ENCODE peak calls at places on chromosome 5, in six cellular contexts. J is IMR-90, O is GM12892, Q is gastrocnemius medialis, N is A549, I is body of pancreas. S is an unnamed sample.

GRCh38 chr5:129767927-129768380 is 20.1 kb downstream of the MINAR2 start:
- DNase-seq in I (peak), Q (peak), J (peak), O (peak), N (peak), S (peak)

GRCh38 chr5:88551724-88552345 is 283.2 kb upstream of the TMEM161B start:
- DNase-seq in J (no peak), N (no peak), Q (no peak), I (no peak), O (no peak), S (no peak)

GRCh38 chr5:39539470-39539869 is 114.7 kb upstream of the DAB2 start:
- DNase-seq in J (no peak), I (no peak), N (no peak), Q (no peak), O (no peak), S (no peak)

GRCh38 chr5:157544623-157544989 is 31.0 kb downstream of the ADAM19 start:
- DNase-seq in N (no peak), O (no peak), Q (no peak), I (no peak), J (no peak), S (no peak)

GRCh38 chr5:179616002-179616594 is 7.4 kb downstream of the HNRNPH1 start:
- DNase-seq in I (no peak), O (no peak), N (no peak), Q (no peak), J (no peak), S (no peak)

GRCh38 chr5:123389794-123390193 is 33.4 kb downstream of the CEP120 start:
- DNase-seq in O (no peak), I (no peak), Q (no peak), J (no peak), N (no peak), S (no peak)

GRCh38 chr5:1118231-1118698 is 6.4 kb upstream of the SLC12A7 start:
- DNase-seq in N (no peak), Q (no peak), O (no peak), J (peak), I (peak), S (no peak)

GRCh38 chr5:3058930-3059329 is 307.5 kb upstream of the IRX2 start:
- DNase-seq in Q (no peak), O (no peak), N (no peak), I (no peak), J (no peak), S (no peak)

GRCh38 chr5:175475248-175475647 is 3.1 kb upstream of the SFXN1 start:
- DNase-seq in I (no peak), J (no peak), O (no peak), N (no peak), Q (no peak), S (no peak)

GRCh38 chr5:157266286-157267007 is 524 bp downstream of the CYFIP2 start:
- DNase-seq in O (peak), J (no peak), I (peak), Q (no peak), N (no peak), S (no peak)

GRCh38 chr5:5751987-5752386 is 329.5 kb downstream of the ICE1 start:
- DNase-seq in N (no peak), I (no peak), J (no peak), Q (no peak), O (no peak), S (no peak)

GRCh38 chr5:180323929-180324632 is 29.1 kb downstream of the GFPT2 start:
- DNase-seq in O (no peak), N (peak), Q (no peak), J (peak), I (no peak), S (no peak)

GRCh38 chr5:31990296-31990695 is 183.8 kb downstream of the GOLPH3 start:
- DNase-seq in O (no peak), I (no peak), Q (no peak), J (no peak), N (no peak), S (no peak)

GRCh38 chr5:58077387-58077786 is 382.5 kb downstream of the PLK2 start:
- DNase-seq in N (no peak), J (no peak), I (no peak), O (no peak), Q (no peak), S (no peak)

GRCh38 chr5:102792705-102793104 is 37.6 kb downstream of the PAM start:
- DNase-seq in O (no peak), J (no peak), N (peak), Q (no peak), I (no peak), S (no peak)

GRCh38 chr5:41457942-41458341 is 52.5 kb downstream of the PLCXD3 start:
- DNase-seq in N (no peak), Q (no peak), I (no peak), O (no peak), J (no peak), S (no peak)
- TF ChIP-seq POLR2A in N (no peak), Q (no peak), I (no peak), O (no peak), J (no peak), S (no peak)

GRCh38 chr5:14144586-14145355 is 1.6 kb downstream of the TRIO start:
- DNase-seq in Q (peak), I (peak), N (peak), O (peak), J (peak), S (no peak)
- TF ChIP-seq POLR2A in Q (peak), I (peak), N (no peak), O (peak), J (peak), S (peak)

DNA sequence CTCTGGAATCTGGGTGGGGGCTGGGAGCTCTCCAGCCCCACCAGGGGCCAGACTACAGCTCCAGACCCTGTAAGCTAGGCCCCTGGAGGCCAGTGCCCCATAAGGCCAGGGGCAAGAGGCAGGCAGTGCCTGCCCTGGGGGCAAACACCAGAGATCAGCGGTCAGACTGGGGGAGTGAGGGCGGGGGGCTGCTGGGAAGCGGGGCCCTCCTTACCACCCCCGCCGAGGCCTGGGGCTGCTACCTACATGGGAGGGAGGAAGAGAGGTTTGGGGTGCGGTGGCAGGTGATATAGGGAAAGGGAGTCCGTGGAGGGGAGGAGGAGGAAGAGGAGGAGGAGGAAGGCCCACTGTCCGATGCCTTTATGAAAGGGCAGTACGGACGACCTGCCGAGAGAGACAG is 12.7 kb downstream of the PRR7 start:
- DNase-seq in O (no peak), Q (no peak), N (no peak), J (no peak), I (no peak), S (no peak)
- TF ChIP-seq POLR2A in O (no peak), Q (no peak), N (no peak), J (no peak), I (no peak), S (no peak)

DNA sequence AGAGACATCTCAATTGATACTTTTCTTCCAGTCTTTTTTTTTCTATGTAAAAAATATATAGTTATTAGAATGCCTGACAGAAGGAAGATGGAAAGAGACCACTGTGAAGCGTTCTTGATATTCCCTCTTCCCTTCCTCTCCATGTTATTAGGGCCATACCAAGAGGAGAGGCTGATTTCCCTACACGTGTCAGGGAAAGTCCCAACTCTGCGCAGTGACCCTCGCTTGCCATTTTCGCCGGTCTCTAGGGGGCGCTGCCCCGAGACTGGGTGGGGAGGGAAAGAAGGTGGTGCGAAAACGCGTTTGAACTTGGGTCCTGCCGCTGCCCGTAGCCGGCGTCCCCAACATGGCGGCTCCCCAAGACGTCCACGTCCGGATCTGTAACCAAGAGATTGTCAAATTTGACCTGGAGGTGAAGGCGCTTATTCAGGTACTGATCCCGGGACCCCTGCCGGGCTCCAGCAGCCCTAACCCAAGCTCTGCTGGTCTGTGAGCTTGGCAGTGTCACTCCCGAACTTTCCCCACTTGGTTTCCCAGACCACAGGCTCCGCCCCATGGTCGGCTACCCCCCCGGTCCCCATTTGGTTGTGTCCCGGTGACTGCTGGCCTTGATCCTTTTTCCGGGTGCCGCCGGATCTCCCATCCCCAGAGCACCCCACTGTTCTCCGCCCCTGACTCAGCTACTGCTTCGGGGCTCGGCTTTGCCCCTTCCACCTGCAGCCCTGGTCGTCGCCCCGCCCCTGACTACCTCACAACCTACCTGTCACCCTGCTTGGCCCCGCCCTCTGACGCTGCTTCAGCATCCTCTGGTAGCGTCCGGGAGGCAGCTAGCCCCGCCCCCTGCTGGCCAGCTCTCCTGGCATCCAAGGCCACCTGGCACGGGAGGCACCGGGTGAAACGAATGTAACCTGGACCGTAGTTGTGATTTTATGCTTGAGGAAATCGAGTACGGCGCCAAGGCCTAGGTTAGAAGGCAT is at the start of gene BNIP1:
- DNase-seq in N (peak), J (peak), Q (peak), I (peak), O (peak), S (peak)
- TF ChIP-seq POLR2A in N (peak), J (peak), Q (peak), I (peak), O (peak), S (peak)

GRCh38 chr5:177399903-177400868 is at the start of gene PFN3:
- DNase-seq in O (no peak), I (no peak), N (no peak), Q (no peak), J (peak), S (no peak)
- TF ChIP-seq POLR2A in O (no peak), I (no peak), N (no peak), Q (no peak), J (no peak), S (no peak)

GRCh38 chr5:111758284-111758628 is 1.3 kb upstream of the NREP start:
- DNase-seq in J (no peak), O (no peak), N (no peak), Q (no peak), I (no peak), S (no peak)

GRCh38 chr5:111756701-111757581 is at the start of gene NREP:
- DNase-seq in I (peak), J (peak), N (peak), Q (peak), O (no peak), S (peak)

GRCh38 chr5:111755942-111756353 is 1.0 kb downstream of the NREP start:
- DNase-seq in J (peak), O (no peak), Q (no peak), I (no peak), N (no peak), S (no peak)

GRCh38 chr5:111755264-111755941 is 1.6 kb downstream of the NREP start:
- DNase-seq in I (no peak), Q (no peak), J (no peak), N (no peak), O (no peak), S (no peak)

DNA sequence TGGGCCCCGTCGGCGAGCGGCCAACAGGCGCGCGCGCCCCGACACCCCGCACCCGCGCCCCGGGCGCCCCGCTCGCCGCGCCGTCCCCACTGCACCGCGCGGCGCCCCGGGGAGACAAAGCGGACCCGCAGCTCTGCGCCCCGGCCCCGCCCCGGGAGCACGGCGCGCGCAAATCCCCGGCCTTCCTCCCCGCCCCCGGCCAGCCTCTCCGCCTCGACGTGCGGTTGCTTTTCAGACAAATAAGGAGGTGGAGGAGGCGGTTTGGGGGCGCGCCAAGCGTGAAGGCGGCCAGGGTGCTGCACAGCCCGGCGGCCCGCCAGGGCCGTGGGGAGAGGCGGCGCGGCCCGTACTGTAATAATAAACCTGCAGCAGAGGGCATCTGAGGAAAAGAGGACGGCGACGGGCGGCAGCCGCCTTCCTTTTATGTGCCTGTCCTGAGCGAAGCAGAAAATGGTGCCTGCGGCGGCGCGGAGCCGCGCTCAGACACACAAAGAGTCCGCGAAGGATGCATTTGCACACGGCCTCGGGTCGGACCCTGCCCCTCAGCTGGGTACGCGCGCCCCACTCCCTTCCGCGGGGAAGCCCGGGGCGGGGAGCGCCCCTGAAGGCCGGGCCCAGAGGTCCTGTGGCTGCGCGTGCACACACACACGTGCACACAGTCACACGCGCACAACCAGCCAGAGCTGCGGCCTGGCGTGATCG is 739 bp upstream of the NREP start:
- DNase-seq in I (peak), Q (peak), J (peak), N (peak), O (peak), S (peak)
- TF ChIP-seq POLR2A in I (peak), Q (peak), J (no peak), N (peak), O (peak), S (peak)

S was measured in H54.